ENCODE peak calls at places on chromosome 19, in five cellular contexts. F, G, C, Y and T are unnamed samples.

GRCh38 chr19:47094557-47095517 is 18.7 kb downstream of the ZC3H4 start:
- DNase-seq in Y (peak), C (no peak), G (no peak), F (no peak), T (no peak)

GRCh38 chr19:8210660-8211101 is 1.5 kb downstream of the CERS4 start:
- DNase-seq in C (peak), F (no peak), Y (no peak), G (no peak), T (no peak)

GRCh38 chr19:3855321-3855720 is 13.5 kb downstream of the ZFR2 start:
- DNase-seq in Y (peak), C (no peak), G (no peak), F (no peak), T (no peak)

GRCh38 chr19:23415561-23416191 is 20.4 kb upstream of the ZNF91 start:
- DNase-seq in G (no peak), Y (no peak), F (peak), C (peak), T (no peak)

GRCh38 chr19:51724543-51724942 is 752 bp upstream of the HAS1 start:
- DNase-seq in Y (no peak), C (no peak), F (no peak), G (no peak), T (no peak)

GRCh38 chr19:11435833-11436313 is 438 bp downstream of the PRKCSH start:
- DNase-seq in F (peak), Y (no peak), G (no peak), C (peak), T (no peak)

GRCh38 chr19:6006896-6007295 is 29.0 kb upstream of the RANBP3 start:
- DNase-seq in G (no peak), C (no peak), F (no peak), Y (no peak), T (no peak)

GRCh38 chr19:12723643-12724426 is at the start of gene TNPO2:
- DNase-seq in Y (peak), F (peak), G (peak), C (peak), T (peak)

GRCh38 chr19:36489920-36490415 is 607 bp upstream of the ZNF566 start:
- DNase-seq in C (peak), Y (peak), F (no peak), G (peak), T (peak)

GRCh38 chr19:2756921-2757881 is 17.4 kb upstream of the SLC39A3 start:
- DNase-seq in F (no peak), C (no peak), Y (no peak), G (no peak), T (no peak)